ENCODE peak calls at places on chromosomes 7 and 10, in five cellular contexts. One of them, this sample, is unnamed.

GRCh38 chr10:103658049-103658577 is 164.6 kb downstream of the NEURL1 start:
- DNase-seq in gastrocnemius medialis: no peak
- DNase-seq in ovary: no peak
- DNase-seq in mammary epithelial cell: peak; percentile 59
- DNase-seq in fibroblast of pulmonary artery: peak; percentile 60
- DNase-seq in this sample: no peak

GRCh38 chr7:112995091-112995824 is 91.4 kb downstream of the GPR85 start:
- DNase-seq in gastrocnemius medialis: no peak
- DNase-seq in ovary: no peak
- DNase-seq in mammary epithelial cell: peak; percentile 71
- DNase-seq in fibroblast of pulmonary artery: peak; percentile 69
- DNase-seq in this sample: peak; percentile 81

GRCh38 chr10:103745264-103746247 is 109.8 kb downstream of the SH3PXD2A start:
- DNase-seq in gastrocnemius medialis: peak; percentile 48
- DNase-seq in ovary: no peak
- DNase-seq in mammary epithelial cell: peak; percentile 96
- DNase-seq in fibroblast of pulmonary artery: no peak
- DNase-seq in this sample: peak; percentile 43

GRCh38 chr7:96414931-96415292 is 93.0 kb upstream of the SLC25A13 start:
- DNase-seq in gastrocnemius medialis: no peak
- DNase-seq in ovary: no peak
- DNase-seq in mammary epithelial cell: peak; percentile 18
- DNase-seq in fibroblast of pulmonary artery: peak; percentile 41
- DNase-seq in this sample: peak; percentile 49

GRCh38 chr10:69802424-69803161 is 887 bp downstream of the COL13A1 start:
- DNase-seq in gastrocnemius medialis: peak; percentile 31
- DNase-seq in ovary: no peak
- DNase-seq in mammary epithelial cell: peak; percentile 53
- DNase-seq in fibroblast of pulmonary artery: peak; percentile 56
- DNase-seq in this sample: peak; percentile 32

GRCh38 chr10:129758591-129759021 is 205.5 kb downstream of the EBF3 start:
- DNase-seq in gastrocnemius medialis: no peak
- DNase-seq in ovary: no peak
- DNase-seq in mammary epithelial cell: no peak
- DNase-seq in fibroblast of pulmonary artery: no peak
- DNase-seq in this sample: no peak

GRCh38 chr10:103155485-103156085 is 37.5 kb downstream of the NT5C2 start:
- DNase-seq in gastrocnemius medialis: no peak
- DNase-seq in ovary: no peak
- DNase-seq in mammary epithelial cell: no peak
- DNase-seq in fibroblast of pulmonary artery: no peak
- DNase-seq in this sample: no peak

GRCh38 chr7:43647314-43647691 is 64.4 kb downstream of the STK17A start:
- DNase-seq in gastrocnemius medialis: no peak
- DNase-seq in ovary: no peak
- DNase-seq in mammary epithelial cell: no peak
- DNase-seq in fibroblast of pulmonary artery: peak; percentile 84
- DNase-seq in this sample: peak; percentile 60

GRCh38 chr7:112989531-112989930 is 97.1 kb downstream of the GPR85 start:
- DNase-seq in gastrocnemius medialis: no peak
- DNase-seq in ovary: no peak
- DNase-seq in mammary epithelial cell: no peak
- DNase-seq in fibroblast of pulmonary artery: no peak
- DNase-seq in this sample: peak; percentile 12

GRCh38 chr10:29658984-29659769 is 24.4 kb upstream of the SVIL start:
- DNase-seq in gastrocnemius medialis: peak; percentile 59
- DNase-seq in ovary: peak; percentile 71
- DNase-seq in mammary epithelial cell: peak; percentile 100
- DNase-seq in fibroblast of pulmonary artery: peak; percentile 99
- DNase-seq in this sample: peak; percentile 100
- TF ChIP-seq CTCF in gastrocnemius medialis: peak; percentile 27
- TF ChIP-seq CTCF in ovary: peak; percentile 71
- TF ChIP-seq CTCF in mammary epithelial cell: peak; percentile 64
- TF ChIP-seq CTCF in fibroblast of pulmonary artery: peak; percentile 60
- TF ChIP-seq CTCF in this sample: peak; percentile 59

GRCh38 chr10:76301950-76302349 is 870.5 kb downstream of the LRMDA start:
- DNase-seq in gastrocnemius medialis: no peak
- DNase-seq in ovary: no peak
- DNase-seq in mammary epithelial cell: peak; percentile 8
- DNase-seq in fibroblast of pulmonary artery: no peak
- DNase-seq in this sample: peak; percentile 27
- TF ChIP-seq CTCF in gastrocnemius medialis: no peak
- TF ChIP-seq CTCF in ovary: no peak
- TF ChIP-seq CTCF in mammary epithelial cell: peak; percentile 27
- TF ChIP-seq CTCF in fibroblast of pulmonary artery: no peak
- TF ChIP-seq CTCF in this sample: peak; percentile 25

GRCh38 chr7:101630591-101630990 is 1.5 kb upstream of the MYL10 start:
- DNase-seq in gastrocnemius medialis: no peak
- DNase-seq in ovary: no peak
- DNase-seq in mammary epithelial cell: peak; percentile 89
- DNase-seq in fibroblast of pulmonary artery: peak; percentile 16
- DNase-seq in this sample: no peak
- TF ChIP-seq CTCF in gastrocnemius medialis: no peak
- TF ChIP-seq CTCF in ovary: no peak
- TF ChIP-seq CTCF in mammary epithelial cell: no peak
- TF ChIP-seq CTCF in fibroblast of pulmonary artery: no peak
- TF ChIP-seq CTCF in this sample: no peak

GRCh38 chr10:75598998-75599397 is 167.6 kb downstream of the LRMDA start:
- DNase-seq in gastrocnemius medialis: no peak
- DNase-seq in ovary: no peak
- DNase-seq in mammary epithelial cell: no peak
- DNase-seq in fibroblast of pulmonary artery: no peak
- DNase-seq in this sample: no peak
- TF ChIP-seq CTCF in gastrocnemius medialis: no peak
- TF ChIP-seq CTCF in ovary: no peak
- TF ChIP-seq CTCF in mammary epithelial cell: no peak
- TF ChIP-seq CTCF in fibroblast of pulmonary artery: no peak
- TF ChIP-seq CTCF in this sample: no peak

GRCh38 chr7:30865821-30866220 is 45.8 kb upstream of the AQP1 start:
- DNase-seq in gastrocnemius medialis: no peak
- DNase-seq in ovary: no peak
- DNase-seq in mammary epithelial cell: no peak
- DNase-seq in fibroblast of pulmonary artery: no peak
- DNase-seq in this sample: no peak

GRCh38 chr7:30866939-30867338 is 44.7 kb upstream of the AQP1 start:
- DNase-seq in gastrocnemius medialis: no peak
- DNase-seq in ovary: no peak
- DNase-seq in mammary epithelial cell: no peak
- DNase-seq in fibroblast of pulmonary artery: no peak
- DNase-seq in this sample: no peak

GRCh38 chr7:30865077-30865476 is 46.6 kb upstream of the AQP1 start:
- DNase-seq in gastrocnemius medialis: no peak
- DNase-seq in ovary: no peak
- DNase-seq in mammary epithelial cell: no peak
- DNase-seq in fibroblast of pulmonary artery: no peak
- DNase-seq in this sample: no peak

GRCh38 chr7:30869794-30870491 is 41.7 kb upstream of the AQP1 start:
- DNase-seq in gastrocnemius medialis: no peak
- DNase-seq in ovary: no peak
- DNase-seq in mammary epithelial cell: no peak
- DNase-seq in fibroblast of pulmonary artery: peak; percentile 25
- DNase-seq in this sample: peak; percentile 18

DNA sequence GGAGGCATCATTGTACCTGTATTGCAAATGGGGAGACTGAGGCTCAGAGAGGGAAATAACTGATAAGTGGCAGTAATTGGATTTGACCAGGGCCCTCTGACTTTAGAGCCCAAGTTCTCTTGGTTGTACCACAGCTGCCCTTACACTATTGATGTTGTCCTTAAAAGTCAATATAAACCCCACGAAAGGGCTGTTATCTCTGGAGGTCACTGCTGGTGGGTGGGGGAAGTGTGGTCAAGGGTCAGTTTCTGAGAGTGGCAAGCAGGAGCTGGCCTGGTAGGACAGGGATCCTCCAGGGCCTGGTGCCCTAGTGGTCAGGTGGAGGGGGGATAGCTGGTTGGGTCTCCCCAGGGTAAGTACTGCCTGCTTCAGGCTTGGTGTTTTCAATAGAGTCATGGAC is 44.2 kb upstream of the AQP1 start:
- DNase-seq in gastrocnemius medialis: no peak
- DNase-seq in ovary: no peak
- DNase-seq in mammary epithelial cell: no peak
- DNase-seq in fibroblast of pulmonary artery: no peak
- DNase-seq in this sample: no peak
- TF ChIP-seq CTCF in gastrocnemius medialis: no peak
- TF ChIP-seq CTCF in ovary: no peak
- TF ChIP-seq CTCF in mammary epithelial cell: no peak
- TF ChIP-seq CTCF in fibroblast of pulmonary artery: no peak
- TF ChIP-seq CTCF in this sample: no peak

DNA sequence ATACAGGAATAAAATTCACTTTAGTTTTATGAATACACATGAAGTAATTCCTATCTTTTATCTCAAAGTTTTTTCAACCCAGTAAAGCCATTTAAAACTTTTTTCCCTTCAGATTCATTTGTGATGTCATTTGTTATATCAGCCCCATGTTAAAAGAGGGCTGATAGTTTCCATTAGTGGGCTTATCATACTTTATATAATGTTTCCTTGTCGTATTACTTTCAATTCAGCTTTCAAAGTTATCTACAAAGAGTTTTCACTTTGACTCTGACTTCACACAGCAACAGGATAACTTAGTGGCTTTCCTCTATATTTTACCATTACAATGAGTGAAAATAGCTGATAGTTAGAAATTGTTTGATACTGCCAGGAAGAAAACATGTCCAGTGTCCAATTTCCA is 484.8 kb downstream of the SUGCT start:
- DNase-seq in gastrocnemius medialis: no peak
- DNase-seq in ovary: no peak
- DNase-seq in mammary epithelial cell: no peak
- DNase-seq in fibroblast of pulmonary artery: no peak
- DNase-seq in this sample: no peak
- TF ChIP-seq CTCF in gastrocnemius medialis: no peak
- TF ChIP-seq CTCF in ovary: no peak
- TF ChIP-seq CTCF in mammary epithelial cell: no peak
- TF ChIP-seq CTCF in fibroblast of pulmonary artery: no peak
- TF ChIP-seq CTCF in this sample: no peak

This sample was measured in fibroblast of mammary gland.